ENCODE peak calls at places on chromosomes 16 and 17, in four cellular contexts. N, O, L and S are unnamed samples.

GRCh38 chr17:3472137-3472536 is 518 bp upstream of the SPATA22 start:
- DNase-seq in N (no peak), O (no peak), L (no peak), S (no peak)

GRCh38 chr17:32497431-32498205 is 10.8 kb downstream of the CDK5R1 start:
- DNase-seq in N (no peak), O (no peak), L (no peak), S (no peak)

GRCh38 chr16:13795131-13795530 is 124.8 kb upstream of the ERCC4 start:
- DNase-seq in N (no peak), O (no peak), L (no peak), S (no peak)

GRCh38 chr16:69055003-69055402 is 50.5 kb upstream of the HAS3 start:
- DNase-seq in N (no peak), O (no peak), L (no peak), S (no peak)

GRCh38 chr17:4483012-4483840 is 15.5 kb upstream of the SPNS2 start:
- DNase-seq in N (no peak), O (no peak), L (no peak), S (no peak)

GRCh38 chr17:59172436-59173004 is 17.0 kb downstream of the PRR11 start:
- DNase-seq in N (no peak), O (no peak), L (no peak), S (no peak)

GRCh38 chr17:5788266-5788900 is 204.1 kb upstream of the NLRP1 start:
- DNase-seq in N (no peak), O (no peak), L (no peak), S (no peak)

GRCh38 chr17:73637866-73638265 is 6.4 kb downstream of the SDK2 start:
- DNase-seq in N (no peak), O (no peak), L (no peak), S (no peak)

GRCh38 chr17:81549031-81549557 is 3.1 kb downstream of the FAAP100 start:
- DNase-seq in N (no peak), O (no peak), L (no peak), S (no peak)

GRCh38 chr16:23640669-23640958 is 496 bp downstream of the PALB2 start:
- DNase-seq in N (no peak), O (peak), L (no peak), S (no peak)

GRCh38 chr16:4660454-4661007 is 32.8 kb upstream of the NUDT16L1 start:
- DNase-seq in N (peak), O (peak), L (peak), S (no peak)

GRCh38 chr17:17084941-17085340 is 42.7 kb downstream of the MPRIP start:
- DNase-seq in N (no peak), O (no peak), L (peak), S (no peak)

GRCh38 chr17:2418572-2418971 is 17.7 kb upstream of the MNT start:
- DNase-seq in N (no peak), O (no peak), L (no peak), S (no peak)
- H3K27ac ChIP-seq in N (no peak), O (no peak), L (no peak), S (no peak)

DNA sequence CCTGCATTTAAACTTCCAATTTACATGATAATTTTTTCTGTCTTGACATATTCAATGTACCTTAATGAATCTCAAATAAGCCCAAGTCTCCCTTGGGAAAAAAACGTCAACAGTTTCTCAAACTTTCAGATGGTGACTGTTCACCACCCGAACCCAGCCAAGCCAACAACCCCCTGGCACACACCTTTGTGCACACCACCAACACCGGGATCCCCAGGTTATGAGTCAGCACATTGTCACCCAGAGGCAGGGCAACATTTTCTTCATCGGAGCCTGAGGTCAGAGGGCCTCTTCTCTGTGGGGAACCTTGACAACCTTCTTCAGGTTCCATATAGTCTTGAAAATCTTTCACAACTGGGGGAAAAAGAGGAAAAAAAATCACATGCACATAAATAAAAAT is 15.5 kb downstream of the DYNC1LI2 start:
- DNase-seq in N (no peak), O (no peak), L (no peak), S (no peak)
- H3K27ac ChIP-seq in N (no peak), O (no peak), L (no peak), S (no peak)

GRCh38 chr17:48873212-48873611 is 19.4 kb upstream of the ATP5MC1 start:
- DNase-seq in N (no peak), O (no peak), L (no peak), S (no peak)

GRCh38 chr17:48871035-48871550 is 21.5 kb upstream of the ATP5MC1 start:
- DNase-seq in N (no peak), O (no peak), L (no peak), S (no peak)

GRCh38 chr17:48873696-48874443 is 18.7 kb upstream of the ATP5MC1 start:
- DNase-seq in N (no peak), O (no peak), L (no peak), S (no peak)

GRCh38 chr17:48869821-48870318 is 22.7 kb upstream of the ATP5MC1 start:
- DNase-seq in N (no peak), O (no peak), L (no peak), S (no peak)

GRCh38 chr17:48871551-48872351 is 20.8 kb upstream of the ATP5MC1 start:
- DNase-seq in N (no peak), O (no peak), L (peak), S (no peak)
- H3K27ac ChIP-seq in N (no peak), O (no peak), L (peak), S (no peak)

DNA sequence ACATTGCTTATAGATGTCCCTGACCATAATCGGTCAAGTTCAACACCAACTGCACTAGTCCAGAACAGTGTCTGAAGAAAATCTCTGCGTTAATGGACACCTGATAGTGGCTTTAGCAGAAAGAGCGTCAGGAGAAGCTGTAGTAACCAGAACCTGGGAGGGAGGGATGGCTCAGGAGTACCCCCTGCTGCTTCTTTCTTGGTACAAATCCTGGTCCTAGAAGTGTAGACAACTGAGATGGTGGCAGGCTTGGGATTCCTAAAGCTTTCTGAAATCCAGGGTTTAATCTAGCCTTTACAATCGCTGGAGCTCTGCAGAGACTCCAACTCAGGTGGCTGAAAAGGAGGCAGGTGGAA is 5.4 kb downstream of the MAP3K14 start:
- DNase-seq in N (no peak), O (no peak), L (no peak), S (no peak)
- H3K27ac ChIP-seq in N (peak), O (peak), L (peak), S (peak)